ENCODE peak calls at places on chromosomes 3 and 15, in five cellular contexts. D is KBM-7, I is stomach, V is NAMALWA, B is ELF-1. T is an unnamed sample.

GRCh38 chr3:186931487-186932280 is 1.4 kb downstream of the ST6GAL1 start:
- DNase-seq in D (peak), I (peak), V (peak), B (peak), T (peak)

GRCh38 chr15:68601206-68602197 is 22.7 kb downstream of the CORO2B start:
- DNase-seq in D (no peak), I (no peak), V (no peak), B (no peak), T (no peak)

GRCh38 chr15:33443699-33444098 is 132.9 kb downstream of the RYR3 start:
- DNase-seq in D (no peak), I (no peak), V (no peak), B (no peak), T (no peak)

GRCh38 chr15:60477991-60478632 is 830 bp downstream of the ICE2 start:
- DNase-seq in D (peak), I (no peak), V (peak), B (peak), T (no peak)

GRCh38 chr3:56856686-56857577 is 55.2 kb upstream of the ARHGEF3 start:
- DNase-seq in D (no peak), I (no peak), V (no peak), B (no peak), T (no peak)

GRCh38 chr3:185702564-185703225 is 116.6 kb downstream of the SENP2 start:
- DNase-seq in D (peak), I (no peak), V (no peak), B (no peak), T (no peak)

GRCh38 chr3:23937296-23937695 is 7.8 kb upstream of the NR1D2 start:
- DNase-seq in D (no peak), I (no peak), V (no peak), B (no peak), T (no peak)

GRCh38 chr3:10330319-10330718 is 9.4 kb upstream of the SEC13 start:
- DNase-seq in D (no peak), I (no peak), V (no peak), B (no peak), T (no peak)

GRCh38 chr3:127730666-127731294 is 58.0 kb downstream of the ABTB1 start:
- DNase-seq in D (no peak), I (no peak), V (peak), B (no peak), T (no peak)

GRCh38 chr15:86676002-86676401 is 596.3 kb downstream of the AGBL1 start:
- DNase-seq in D (no peak), I (no peak), V (no peak), B (no peak), T (no peak)

GRCh38 chr3:136332776-136333175 is 82.6 kb downstream of the PCCB start:
- DNase-seq in D (no peak), I (no peak), V (no peak), B (no peak), T (no peak)

GRCh38 chr3:184659797-184660301 is 52.0 kb downstream of the MAGEF1 start:
- DNase-seq in D (no peak), I (no peak), V (no peak), B (peak), T (no peak)

GRCh38 chr15:70320077-70320830 is 222.5 kb upstream of the TLE3 start:
- DNase-seq in D (peak), I (peak), V (peak), B (no peak), T (no peak)

GRCh38 chr15:88441076-88441730 is 26.0 kb downstream of the MRPL46 start:
- DNase-seq in D (no peak), I (no peak), V (no peak), B (no peak), T (no peak)

GRCh38 chr15:90315276-90315982 is 36.7 kb upstream of the ZNF774 start:
- DNase-seq in D (no peak), I (peak), V (no peak), B (no peak), T (peak)

GRCh38 chr3:32816439-32817194 is 1.2 kb upstream of the TRIM71 start:
- DNase-seq in D (peak), I (no peak), V (peak), B (peak), T (no peak)

GRCh38 chr3:195823998-195824397 is 12.3 kb upstream of the MUC4 start:
- DNase-seq in D (no peak), I (peak), V (no peak), B (peak), T (no peak)

GRCh38 chr3:195154793-195155535 is 116.0 kb downstream of the XXYLT1 start:
- DNase-seq in D (peak), I (peak), V (peak), B (peak), T (peak)

GRCh38 chr15:91882858-91883586 is 29.5 kb downstream of the SLCO3A1 start:
- DNase-seq in D (no peak), I (no peak), V (no peak), B (no peak), T (no peak)

GRCh38 chr15:73282567-73283200 is 86.1 kb downstream of the HCN4 start:
- DNase-seq in D (no peak), I (no peak), V (no peak), B (no peak), T (no peak)

GRCh38 chr15:74240002-74240568 is 4.0 kb downstream of the CCDC33 start:
- DNase-seq in D (peak), I (peak), V (no peak), B (peak), T (peak)

GRCh38 chr3:189393598-189393997 is 221.8 kb downstream of the TPRG1 start:
- DNase-seq in D (no peak), I (no peak), V (no peak), B (no peak), T (no peak)

GRCh38 chr3:158097571-158098553 is 8.4 kb downstream of the SHOX2 start:
- DNase-seq in D (peak), I (peak), V (peak), B (peak), T (no peak)

GRCh38 chr3:42659451-42660130 is 6.1 kb downstream of the ZBTB47 start:
- DNase-seq in D (no peak), I (no peak), V (no peak), B (no peak), T (no peak)

GRCh38 chr15:77714023-77714422 is 81.3 kb upstream of the LINGO1 start:
- DNase-seq in D (no peak), I (no peak), V (no peak), B (no peak), T (no peak)

GRCh38 chr3:66998899-66999235 is 760 bp downstream of the KBTBD8 start:
- DNase-seq in D (no peak), I (no peak), V (peak), B (no peak), T (no peak)

GRCh38 chr15:40892449-40893012 is 1.7 kb upstream of the VPS18 start:
- DNase-seq in D (no peak), I (no peak), V (no peak), B (no peak), T (no peak)